ENCODE peak calls at places on chromosomes 16 and 17, in four cellular contexts. V is HS-27A, B is kidney tubule cell, L is memory B cell. Z is an unnamed sample.

GRCh38 chr17:73166731-73167581 is 2.1 kb downstream of the SSTR2 start:
- DNase-seq in V (no peak), B (peak), L (no peak), Z (no peak)

GRCh38 chr16:73048292-73049050 is 543 bp upstream of the ZFHX3 start:
- DNase-seq in V (no peak), B (peak), L (no peak), Z (no peak)

GRCh38 chr17:42120161-42121065 is 754 bp downstream of the KAT2A start:
- DNase-seq in V (no peak), B (no peak), L (no peak), Z (no peak)

GRCh38 chr17:78883090-78883532 is 19.9 kb downstream of the CEP295NL start:
- DNase-seq in V (peak), B (peak), L (no peak), Z (no peak)

GRCh38 chr17:46772013-46772878 is 46.2 kb downstream of the WNT3 start:
- DNase-seq in V (no peak), B (peak), L (no peak), Z (no peak)

GRCh38 chr17:67266496-67266895 is 21.5 kb upstream of the HELZ start:
- DNase-seq in V (no peak), B (no peak), L (no peak), Z (no peak)

GRCh38 chr17:82098939-82099765 is 1.1 kb upstream of the FASN start:
- DNase-seq in V (no peak), B (no peak), L (peak), Z (no peak)

GRCh38 chr16:72990003-72990521 is 57.9 kb downstream of the ZFHX3 start:
- DNase-seq in V (peak), B (peak), L (no peak), Z (no peak)

Z was measured in GM12891.